ENCODE peak calls at places on chromosome 7, in four cellular contexts. A is K562, S is HepG2, P is H1. M is an unnamed sample.

GRCh38 chr7:93987297-93987696 is 16.9 kb downstream of the BET1 start:
- DNase-seq in A (no peak), S (no peak), P (no peak), M (no peak)

GRCh38 chr7:3897430-3898385 is 596.7 kb downstream of the SDK1 start:
- DNase-seq in S (peak; percentile 29), P (no peak), A (peak; percentile 45), M (no peak)

GRCh38 chr7:133102276-133103060 is 20.6 kb upstream of the CHCHD3 start:
- DNase-seq in S (no peak), P (no peak), A (no peak), M (no peak)

GRCh38 chr7:115276791-115277190 is 354.9 kb downstream of the MDFIC start:
- DNase-seq in S (no peak), A (no peak), P (no peak), M (no peak)

GRCh38 chr7:20896996-20897395 is 110.3 kb upstream of the SP8 start:
- DNase-seq in A (no peak), P (no peak), S (no peak), M (no peak)

GRCh38 chr7:128910569-128910945 is at the start of gene KCP:
- DNase-seq in P (no peak), A (peak; percentile 56), S (no peak), M (no peak)

GRCh38 chr7:572013-572667 is 52.5 kb upstream of the PDGFA start:
- DNase-seq in S (no peak), A (no peak), P (no peak), M (no peak)

GRCh38 chr7:108030536-108030935 is 27.6 kb upstream of the LAMB1 start:
- DNase-seq in S (no peak), A (no peak), P (no peak), M (no peak)

GRCh38 chr7:34823650-34824258 is 165.7 kb downstream of the NPSR1 start:
- DNase-seq in S (peak; percentile 22), A (peak; percentile 71), P (no peak), M (no peak)

GRCh38 chr7:70647801-70648491 is 484.0 kb upstream of the GALNT17 start:
- DNase-seq in A (no peak), P (no peak), S (no peak), M (peak; percentile 46)

GRCh38 chr7:92698237-92698841 is 108.1 kb upstream of the FAM133B start:
- DNase-seq in P (no peak), A (no peak), S (peak; percentile 32), M (no peak)

GRCh38 chr7:13988011-13988410 is 1.5 kb downstream of the ETV1 start:
- DNase-seq in P (no peak), A (no peak), S (no peak), M (no peak)

GRCh38 chr7:631291-631711 is 95.2 kb upstream of the DNAAF5 start:
- DNase-seq in P (no peak), A (no peak), S (no peak), M (no peak)

GRCh38 chr7:74051629-74052410 is 23.8 kb downstream of the ELN start:
- DNase-seq in S (peak; percentile 56), P (no peak), A (peak; percentile 78), M (no peak)

GRCh38 chr7:155638366-155638765 is 6.1 kb upstream of the RBM33 start:
- DNase-seq in S (no peak), P (no peak), A (no peak), M (no peak)

GRCh38 chr7:68734431-68734830 is 863.8 kb upstream of the AUTS2 start:
- DNase-seq in A (no peak), S (no peak), P (no peak), M (no peak)
- TF ChIP-seq HDAC6 in A (no peak), S (no peak), P (no peak), M (no peak)

GRCh38 chr7:100791881-100792666 is 35.2 kb downstream of the EPHB4 start:
- DNase-seq in A (no peak), S (peak; percentile 72), P (no peak), M (no peak)
- TF ChIP-seq HDAC6 in A (no peak), S (no peak), P (no peak), M (no peak)

DNA sequence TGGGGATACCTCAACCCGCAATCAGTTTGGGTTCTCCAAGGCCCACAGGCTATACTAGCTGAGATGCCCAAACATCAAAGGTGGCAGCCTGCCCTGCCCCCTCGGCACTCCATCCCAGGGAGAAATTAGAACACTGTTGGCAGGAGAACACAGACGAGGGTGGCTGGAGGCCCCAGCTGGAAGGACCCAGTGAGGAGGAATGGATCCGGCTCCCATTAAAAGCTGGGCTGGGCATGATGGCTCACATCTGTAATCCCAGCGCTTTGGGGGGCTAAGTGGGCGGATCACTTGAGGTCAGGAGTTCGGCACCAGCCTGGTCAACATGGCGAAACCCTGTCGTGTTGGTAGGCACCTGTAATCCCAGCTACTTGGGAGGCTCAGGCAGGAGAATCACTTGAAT is 199.9 kb upstream of the GNAI1 start:
- DNase-seq in A (no peak), S (no peak), P (no peak), M (no peak)
- TF ChIP-seq HDAC6 in A (no peak), S (no peak), P (no peak), M (no peak)

DNA sequence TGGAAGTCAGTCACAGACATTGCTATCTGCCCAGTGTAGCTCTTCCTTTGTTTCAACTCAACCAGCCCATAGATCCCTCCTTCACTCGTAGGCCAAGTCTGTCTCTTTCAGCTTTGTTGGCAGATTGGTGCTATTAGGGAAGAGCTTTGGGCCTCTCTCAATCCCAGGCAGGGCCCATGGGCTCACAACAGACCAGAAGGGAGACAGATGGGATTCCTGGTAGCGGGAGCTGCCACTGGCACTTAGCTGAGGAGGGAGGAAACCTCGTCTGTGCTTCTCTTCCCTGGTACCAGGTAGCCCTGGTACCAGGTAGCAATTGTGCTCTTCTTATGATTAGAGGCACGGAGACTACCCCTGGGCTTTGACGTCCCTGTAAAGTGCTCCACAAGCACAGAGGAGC is 592.0 kb downstream of the TYW1 start:
- DNase-seq in A (no peak), P (no peak), S (no peak), M (no peak)
- TF ChIP-seq HDAC6 in A (no peak), P (no peak), S (no peak), M (no peak)

GRCh38 chr7:126227055-126227454 is 1025.7 kb downstream of the GRM8 start:
- DNase-seq in P (no peak), A (no peak), S (no peak), M (no peak)

GRCh38 chr7:126227643-126228042 is 1025.1 kb downstream of the GRM8 start:
- DNase-seq in P (no peak), A (no peak), S (no peak), M (no peak)

GRCh38 chr7:126222782-126223181 is 1030.0 kb downstream of the GRM8 start:
- DNase-seq in P (no peak), A (no peak), S (no peak), M (no peak)

GRCh38 chr7:126228356-126229061 is 1024.2 kb downstream of the GRM8 start:
- DNase-seq in P (no peak), A (no peak), S (no peak), M (no peak)
- TF ChIP-seq HDAC6 in P (no peak), A (no peak), S (no peak), M (no peak)

GRCh38 chr7:28755255-28755654 is 202.9 kb downstream of the TRIL start:
- DNase-seq in A (no peak), S (no peak), P (no peak), M (no peak)
- TF ChIP-seq HDAC6 in A (no peak), S (no peak), P (no peak), M (no peak)

GRCh38 chr7:66626236-66626957 is 2.3 kb upstream of the KCTD7 start:
- DNase-seq in A (no peak), S (peak; percentile 55), P (no peak), M (no peak)

GRCh38 chr7:66627151-66627681 is 1.5 kb upstream of the KCTD7 start:
- DNase-seq in S (no peak), A (no peak), P (no peak), M (no peak)

GRCh38 chr7:66629222-66629658 is 559 bp downstream of the KCTD7 start:
- DNase-seq in A (peak; percentile 80), P (no peak), S (no peak), M (no peak)

GRCh38 chr7:66628361-66629221 is at the start of gene KCTD7:
- DNase-seq in P (peak; percentile 91), S (peak; percentile 91), A (peak; percentile 100), M (peak; percentile 80)

GRCh38 chr7:66627876-66628360 is 763 bp upstream of the KCTD7 start:
- DNase-seq in S (peak; percentile 34), A (no peak), P (no peak), M (no peak)
- TF ChIP-seq HDAC6 in S (no peak), A (no peak), P (no peak), M (no peak)

DNA sequence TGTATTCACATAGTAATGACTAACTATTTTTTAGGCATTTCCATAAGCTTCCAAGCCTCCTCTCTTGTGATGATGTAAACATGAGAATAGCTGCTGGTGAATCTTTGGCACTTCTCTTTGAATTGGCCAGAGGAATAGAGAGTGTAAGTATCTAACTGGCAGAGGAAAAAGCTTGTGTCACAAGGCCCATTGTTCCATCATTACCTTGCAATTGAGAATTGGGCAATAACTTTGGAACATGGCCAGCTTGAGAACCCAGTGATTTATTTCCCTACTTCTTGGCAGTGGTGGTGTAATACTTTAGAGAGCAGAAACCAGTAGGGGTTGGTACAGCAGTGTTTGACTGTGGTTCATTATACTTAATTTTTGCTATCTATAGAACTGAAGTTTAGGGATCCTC is 12.0 kb downstream of the IFRD1 start:
- DNase-seq in S (peak; percentile 52), P (no peak), A (no peak), M (no peak)
- TF ChIP-seq HDAC6 in S (no peak), P (no peak), A (no peak), M (no peak)

GRCh38 chr7:5671053-5671452 is 110.4 kb downstream of the RNF216 start:
- DNase-seq in P (no peak), S (no peak), A (no peak), M (no peak)

GRCh38 chr7:5672468-5672867 is 109.0 kb downstream of the RNF216 start:
- DNase-seq in A (no peak), P (no peak), S (no peak), M (no peak)

GRCh38 chr7:5673125-5673524 is 108.3 kb downstream of the RNF216 start:
- DNase-seq in S (no peak), P (no peak), A (no peak), M (no peak)

GRCh38 chr7:5667391-5667790 is 114.1 kb downstream of the RNF216 start:
- DNase-seq in P (no peak), A (no peak), S (no peak), M (no peak)

GRCh38 chr7:5670173-5670933 is 111.1 kb downstream of the RNF216 start:
- DNase-seq in S (peak; percentile 34), P (no peak), A (no peak), M (no peak)
- TF ChIP-seq HDAC6 in S (no peak), P (no peak), A (no peak), M (no peak)

DNA sequence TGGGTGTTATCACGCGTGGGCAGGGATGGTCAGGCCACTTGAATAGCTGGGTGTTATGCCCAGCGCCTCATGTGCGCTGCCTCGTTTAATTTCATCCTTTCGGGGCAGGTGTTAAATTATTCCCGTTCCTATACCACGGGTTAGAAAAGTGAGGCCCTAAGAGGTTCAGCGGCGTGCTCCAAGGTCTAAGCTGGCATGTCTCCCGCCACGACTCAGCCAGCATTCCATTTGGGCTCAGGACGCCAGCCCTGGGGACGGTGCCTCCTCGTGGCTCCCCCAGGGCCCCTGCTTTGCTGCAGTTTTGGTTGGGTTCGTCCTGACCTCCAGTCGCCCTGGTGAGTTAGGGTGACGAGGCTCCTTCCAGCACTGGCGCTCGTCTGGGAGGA is 124.5 kb downstream of the TRRAP start:
- DNase-seq in P (no peak), S (no peak), A (no peak), M (no peak)
- TF ChIP-seq HDAC6 in P (no peak), S (no peak), A (no peak), M (no peak)